ENCODE peak calls at places on chromosomes 1 and 21, in five cellular contexts. S is GM12878, I is transverse colon, L is K562, P is heart left ventricle. K is an unnamed sample.

GRCh38 chr1:24475700-24476099 is 26.9 kb upstream of the RCAN3 start:
- DNase-seq in S (no peak), I (no peak), L (no peak), P (no peak), K (no peak)

GRCh38 chr1:66685670-66686069 is 66.6 kb upstream of the DYNLT5 start:
- DNase-seq in S (no peak), I (no peak), L (no peak), P (no peak), K (no peak)

GRCh38 chr21:37047079-37047478 is 25.8 kb downstream of the PIGP start:
- DNase-seq in S (no peak), I (peak; percentile 82), L (no peak), P (no peak), K (no peak)

GRCh38 chr1:171433451-171433850 is 51.9 kb upstream of the PRRC2C start:
- DNase-seq in S (no peak), I (no peak), L (no peak), P (no peak), K (no peak)

GRCh38 chr1:44890007-44890406 is 47.0 kb upstream of the PTCH2 start:
- DNase-seq in S (no peak), I (no peak), L (no peak), P (no peak), K (no peak)

GRCh38 chr1:160083968-160084770 is 2.8 kb downstream of the KCNJ9 start:
- DNase-seq in S (no peak), I (peak; percentile 86), L (peak; percentile 43), P (no peak), K (peak; percentile 43)

GRCh38 chr1:181043025-181043880 is 9.5 kb downstream of the MR1 start:
- DNase-seq in S (no peak), I (peak; percentile 62), L (no peak), P (no peak), K (no peak)

GRCh38 chr1:226541631-226542622 is 6.6 kb upstream of the STUM start:
- DNase-seq in S (no peak), I (peak; percentile 61), L (no peak), P (peak; percentile 56), K (peak; percentile 39)

GRCh38 chr1:32759997-32760623 is 57.0 kb downstream of the YARS1 start:
- DNase-seq in S (no peak), I (peak; percentile 94), L (peak; percentile 76), P (no peak), K (peak; percentile 95)

GRCh38 chr1:30061292-30062204 is 661.8 kb downstream of the MATN1 start:
- DNase-seq in S (no peak), I (no peak), L (no peak), P (no peak), K (no peak)

GRCh38 chr1:207848234-207848633 is 62.7 kb downstream of the CD34 start:
- DNase-seq in S (no peak), I (peak; percentile 86), L (no peak), P (peak; percentile 85), K (no peak)

GRCh38 chr1:246794261-246795093 is 70.3 kb downstream of the SCCPDH start:
- DNase-seq in S (no peak), I (no peak), L (peak; percentile 48), P (no peak), K (no peak)

GRCh38 chr1:213008564-213008963 is 7.1 kb downstream of the ANGEL2 start:
- DNase-seq in S (peak; percentile 17), I (no peak), L (no peak), P (no peak), K (no peak)

GRCh38 chr1:64196074-64196869 is 7.2 kb upstream of the UBE2U start:
- DNase-seq in S (no peak), I (no peak), L (no peak), P (peak; percentile 47), K (no peak)

GRCh38 chr1:164678289-164678688 is 119.3 kb downstream of the PBX1 start:
- DNase-seq in S (no peak), I (no peak), L (no peak), P (no peak), K (no peak)

GRCh38 chr1:103197266-103197665 is 88.9 kb upstream of the COL11A1 start:
- DNase-seq in S (no peak), I (no peak), L (no peak), P (no peak), K (no peak)

GRCh38 chr1:171220551-171221175 is 27.6 kb upstream of the FMO1 start:
- DNase-seq in S (no peak), I (no peak), L (no peak), P (no peak), K (peak; percentile 21)

GRCh38 chr1:25657786-25658760 is 41.5 kb downstream of the MAN1C1 start:
- DNase-seq in S (no peak), I (no peak), L (no peak), P (no peak), K (no peak)

GRCh38 chr1:110746644-110747259 is 72.0 kb upstream of the KCNA3 start:
- DNase-seq in S (no peak), I (peak; percentile 12), L (peak; percentile 46), P (peak; percentile 32), K (peak; percentile 12)

GRCh38 chr21:38487906-38488639 is 10.2 kb downstream of the ERG start:
- DNase-seq in S (no peak), I (no peak), L (no peak), P (no peak), K (no peak)

GRCh38 chr1:32199717-32200072 is 700 bp upstream of the CCDC28B start:
- DNase-seq in S (no peak), I (no peak), L (no peak), P (peak; percentile 81), K (peak; percentile 38)

GRCh38 chr1:151985270-151985669 is 8.4 kb downstream of the S100A10 start:
- DNase-seq in S (no peak), I (no peak), L (no peak), P (no peak), K (no peak)
- H3K4me1 ChIP-seq in S (peaks cover 15% of the 10 kb centered on the region), I (peaks cover 29% of the 10 kb centered on the region), L (no peaks in the 10 kb centered on the region), P (peaks cover 71% of the 10 kb centered on the region), K (peaks cover 16% of the 10 kb centered on the region)

DNA sequence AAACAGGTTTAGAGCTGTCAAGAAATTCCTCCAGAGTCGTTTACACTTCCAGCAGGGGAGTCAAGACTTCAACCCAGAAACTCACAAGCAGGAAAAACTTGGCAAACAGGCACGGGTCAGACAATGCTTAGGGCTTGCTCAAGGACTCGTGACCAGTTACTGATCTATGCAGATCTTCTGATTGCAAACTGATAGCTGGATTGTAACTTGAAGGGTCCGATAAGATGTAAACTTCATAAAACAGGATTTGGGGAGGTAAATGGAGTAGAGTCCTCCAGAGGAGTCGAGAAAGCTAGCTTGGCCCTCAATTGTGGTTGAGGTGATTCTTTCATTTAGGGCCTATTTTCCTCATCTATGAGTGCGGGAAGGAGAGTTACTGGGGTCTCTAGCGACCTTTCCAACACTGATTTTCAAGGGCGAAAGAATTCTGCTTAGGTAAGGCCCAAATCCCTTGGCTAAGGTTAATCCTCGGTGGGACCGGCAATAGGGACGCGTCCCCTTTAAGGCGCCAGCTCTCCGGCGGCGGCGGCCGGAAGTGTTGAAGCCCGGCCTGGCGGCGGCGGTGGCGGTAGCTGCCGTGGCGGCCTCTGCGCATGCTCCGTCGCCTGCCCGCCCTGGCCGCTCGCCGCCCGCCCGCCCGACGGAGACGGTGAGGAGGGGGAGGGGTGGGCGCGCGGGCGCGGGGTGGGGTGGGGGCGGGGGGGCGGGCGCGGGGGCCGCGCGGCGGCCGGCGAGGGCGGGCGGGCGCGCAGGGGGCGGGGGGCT is at the start of gene GMEB1:
- DNase-seq in S (peak; percentile 34), I (peak; percentile 91), L (peak; percentile 99), P (peak; percentile 89), K (peak; percentile 90)
- TF ChIP-seq POLR2A in S (peak; percentile 6), I (no peak), L (peak; percentile 62), P (no peak), K (no peak)

GRCh38 chr1:221723018-221723917 is 18.6 kb downstream of the DUSP10 start:
- DNase-seq in S (no peak), I (no peak), L (no peak), P (no peak), K (no peak)
- H3K4me1 ChIP-seq in S (peaks cover 44% of the 10 kb centered on the region), I (peaks cover 10% of the 10 kb centered on the region), L (peaks cover 67% of the 10 kb centered on the region), P (peaks cover 60% of the 10 kb centered on the region), K (peaks cover 6% of the 10 kb centered on the region)

GRCh38 chr1:116940809-116941640 is 31.3 kb downstream of the PTGFRN start:
- DNase-seq in S (no peak), I (no peak), L (no peak), P (no peak), K (no peak)
- TF ChIP-seq POLR2A in S (no peak), I (no peak), L (no peak), P (no peak), K (no peak)

GRCh38 chr1:61353797-61354406 is 271.5 kb downstream of the NFIA start:
- DNase-seq in S (no peak), I (no peak), L (no peak), P (no peak), K (no peak)

GRCh38 chr1:61358770-61359455 is 276.6 kb downstream of the NFIA start:
- DNase-seq in S (no peak), I (no peak), L (no peak), P (no peak), K (no peak)

GRCh38 chr1:61356995-61357394 is 274.6 kb downstream of the NFIA start:
- DNase-seq in S (no peak), I (no peak), L (peak; percentile 15), P (no peak), K (no peak)

GRCh38 chr1:61361971-61362370 is 279.6 kb downstream of the NFIA start:
- DNase-seq in S (no peak), I (no peak), L (no peak), P (no peak), K (no peak)

DNA sequence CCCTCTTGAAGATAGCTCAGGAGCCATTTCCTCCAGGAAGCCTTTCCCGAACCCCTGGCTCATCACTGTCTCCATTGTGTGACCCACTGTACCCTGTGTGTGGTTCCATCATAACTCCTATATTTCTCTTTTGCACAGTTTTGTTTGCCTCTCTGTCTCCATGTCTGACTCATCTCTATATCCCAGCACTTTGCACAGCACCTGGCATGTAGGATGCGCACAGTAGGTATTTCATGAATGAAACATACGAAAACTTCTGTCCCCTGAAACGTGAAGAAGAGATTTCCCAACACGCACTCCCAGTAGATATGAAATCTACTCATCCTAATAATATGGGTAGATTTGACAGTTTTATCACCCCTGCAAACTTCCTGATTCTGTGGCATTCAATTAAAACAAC is 275.2 kb downstream of the NFIA start:
- DNase-seq in S (no peak), I (no peak), L (no peak), P (no peak), K (no peak)
- H3K4me1 ChIP-seq in S (no peaks in the 10 kb centered on the region), I (peaks cover 7% of the 10 kb centered on the region), L (peaks cover 4% of the 10 kb centered on the region), P (peaks cover 35% of the 10 kb centered on the region), K (peaks cover 1% of the 10 kb centered on the region)

GRCh38 chr1:151989131-151989868 is 4.4 kb downstream of the S100A10 start:
- DNase-seq in S (no peak), I (peak; percentile 76), L (no peak), P (peak; percentile 88), K (peak; percentile 59)
- TF ChIP-seq POLR2A in S (no peak), I (peak; percentile 23), L (no peak), P (no peak), K (no peak)

DNA sequence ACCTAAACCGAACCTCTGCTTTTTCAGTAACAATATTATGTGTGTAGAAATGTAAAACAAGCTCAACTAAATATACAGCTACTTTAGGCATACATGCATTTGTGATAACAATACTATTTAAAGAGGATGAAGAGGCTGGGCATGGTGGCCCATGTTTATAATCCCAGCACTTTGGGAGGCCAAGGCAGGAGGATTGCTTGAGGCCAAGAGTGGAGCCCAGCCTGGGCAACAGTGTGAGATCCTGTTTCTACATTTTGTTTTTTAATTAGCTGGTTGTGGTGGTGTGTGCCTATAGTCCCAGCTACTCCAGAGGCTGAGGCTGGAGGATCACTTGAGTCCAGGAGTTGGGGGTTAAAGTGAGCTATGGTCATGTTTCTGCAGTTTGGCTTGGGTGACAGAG is 73.6 kb upstream of the LYPLAL1 start:
- DNase-seq in S (no peak), I (no peak), L (no peak), P (no peak), K (no peak)
- H3K4me1 ChIP-seq in S (no peaks in the 10 kb centered on the region), I (no peaks in the 10 kb centered on the region), L (no peaks in the 10 kb centered on the region), P (no peaks in the 10 kb centered on the region), K (no peaks in the 10 kb centered on the region)

GRCh38 chr1:151907363-151908139 is 1.8 kb downstream of the THEM4 start:
- DNase-seq in S (no peak), I (no peak), L (no peak), P (no peak), K (no peak)
- TF ChIP-seq POLR2A in S (no peak), I (no peak), L (peak; percentile 64), P (no peak), K (no peak)